ENCODE peak calls at places on chromosomes 1 and 21, in eight cellular contexts. G is GM04504; V is Calu3; E is kidney tubule cell; J is activated CD4-positive, CD25-positive, alpha-beta regulatory T cell; R is tibial artery; H is NCI-H2081 treated with DMSO at 0.1 percent for 48 hours; S is activated gamma-delta T cell. N is an unnamed sample.

GRCh38 chr1:31669786-31670582 is 25.3 kb upstream of the PEF1 start:
- DNase-seq in G (no peak), V (peak), E (peak), J (no peak), R (peak), H (peak), S (no peak), N (no peak)

GRCh38 chr21:45305831-45306230 is 18.1 kb upstream of the POFUT2 start:
- DNase-seq in G (no peak), V (no peak), E (no peak), J (no peak), R (no peak), H (no peak), S (no peak), N (no peak)

GRCh38 chr1:217805792-217806191 is 174.6 kb downstream of the SPATA17 start:
- DNase-seq in G (no peak), V (no peak), E (no peak), J (no peak), R (no peak), H (no peak), S (no peak), N (no peak)

GRCh38 chr1:55443175-55443933 is 228.2 kb upstream of the USP24 start:
- DNase-seq in G (peak), V (no peak), E (peak), J (no peak), R (peak), H (no peak), S (no peak), N (peak)

GRCh38 chr1:183180634-183181056 is 5.4 kb upstream of the LAMC2 start:
- DNase-seq in G (peak), V (peak), E (peak), J (no peak), R (peak), H (no peak), S (no peak), N (peak)

GRCh38 chr1:4172659-4173599 is 272.9 kb upstream of the C1orf174 start:
- DNase-seq in G (no peak), V (no peak), E (peak), J (no peak), R (no peak), H (no peak), S (no peak), N (no peak)

GRCh38 chr1:43605761-43606160 is 44.2 kb upstream of the KDM4A start:
- DNase-seq in G (no peak), V (no peak), E (no peak), J (no peak), R (no peak), H (no peak), S (no peak), N (no peak)

GRCh38 chr1:109229531-109230127 is 15.9 kb downstream of the SARS1 start:
- DNase-seq in G (no peak), V (no peak), E (no peak), J (no peak), R (no peak), H (no peak), S (no peak), N (no peak)

GRCh38 chr1:226634156-226634588 is 85.6 kb downstream of the STUM start:
- DNase-seq in G (no peak), V (peak), E (peak), J (peak), R (peak), H (peak), S (peak), N (no peak)

GRCh38 chr1:11690669-11691301 is 725 bp upstream of the DRAXIN start:
- DNase-seq in G (no peak), V (peak), E (no peak), J (no peak), R (no peak), H (no peak), S (no peak), N (no peak)